ENCODE peak calls at places on chromosome 7, in four cellular contexts. X, N, Z and I are unnamed samples.

GRCh38 chr7:25735674-25736242 is 416.2 kb upstream of the NFE2L3 start:
- DNase-seq in X (no peak), N (no peak), Z (no peak), I (no peak)

GRCh38 chr7:2478387-2478760 is 2.2 kb upstream of the GRIFIN start:
- DNase-seq in X (no peak), N (peak; percentile 93), Z (peak; percentile 80), I (peak; percentile 18)

GRCh38 chr7:34991938-34992840 is 45.1 kb downstream of the DPY19L1 start:
- DNase-seq in X (no peak), N (no peak), Z (peak; percentile 55), I (no peak)

GRCh38 chr7:112211348-112211907 is 4.9 kb downstream of the ZNF277 start:
- DNase-seq in X (no peak), N (peak; percentile 23), Z (no peak), I (no peak)

GRCh38 chr7:150941983-150942590 is 36.0 kb downstream of the KCNH2 start:
- DNase-seq in X (peak; percentile 87), N (no peak), Z (peak; percentile 23), I (no peak)

GRCh38 chr7:18997477-18998130 is 119.8 kb downstream of the TWIST1 start:
- DNase-seq in X (no peak), N (no peak), Z (no peak), I (no peak)

GRCh38 chr7:77447616-77448015 is 31.5 kb upstream of the GSAP start:
- DNase-seq in X (no peak), N (no peak), Z (peak; percentile 33), I (no peak)

GRCh38 chr7:2032876-2033407 is 199.8 kb downstream of the MAD1L1 start:
- DNase-seq in X (peak; percentile 45), N (no peak), Z (no peak), I (no peak)

GRCh38 chr7:41786324-41786723 is 83.4 kb upstream of the INHBA start:
- DNase-seq in X (no peak), N (no peak), Z (no peak), I (no peak)

GRCh38 chr7:102472126-102473041 is 6.3 kb downstream of the POLR2J start:
- DNase-seq in X (peak; percentile 87), N (no peak), Z (no peak), I (no peak)

GRCh38 chr7:21260939-21261338 is 166.9 kb upstream of the SP4 start:
- DNase-seq in X (no peak), N (no peak), Z (no peak), I (no peak)

GRCh38 chr7:47361229-47361628 is 220.7 kb downstream of the TNS3 start:
- DNase-seq in X (peak; percentile 33), N (peak; percentile 22), Z (no peak), I (no peak)